ENCODE peak calls at places on chromosomes 4 and X, in four cellular contexts. L is HepG2, N is K562, V is A549. M is an unnamed sample.

GRCh38 chrX:108224727-108225455 is 133.3 kb downstream of the ATG4A start:
- DNase-seq in N (peak), V (peak), L (peak), M (peak)

GRCh38 chr4:89298788-89299152 is 8.8 kb downstream of the GPRIN3 start:
- DNase-seq in V (no peak), L (no peak), N (no peak), M (no peak)

GRCh38 chr4:156378053-156378665 is 424.5 kb upstream of the CTSO start:
- DNase-seq in L (peak), V (no peak), N (no peak), M (peak)

GRCh38 chrX:81121513-81122363 is 80.0 kb downstream of the HMGN5 start:
- DNase-seq in N (peak), V (peak), L (peak), M (peak)

GRCh38 chr4:175447006-175447405 is 365.1 kb downstream of the GPM6A start:
- DNase-seq in V (no peak), L (no peak), N (no peak), M (no peak)

GRCh38 chr4:107862658-107863057 is 37.9 kb downstream of the SGMS2 start:
- DNase-seq in L (peak), N (no peak), V (peak), M (peak)

GRCh38 chr4:166014411-166014810 is 141.4 kb downstream of the TLL1 start:
- DNase-seq in N (no peak), V (no peak), L (peak), M (no peak)

GRCh38 chrX:84189125-84189524 is 1.1 kb upstream of the RPS6KA6 start:
- DNase-seq in L (no peak), V (no peak), N (no peak), M (no peak)

GRCh38 chr4:2793578-2793919 is 664 bp downstream of the SH3BP2 start:
- DNase-seq in V (no peak), N (peak), L (no peak), M (peak)

GRCh38 chrX:38112566-38112965 is 106.2 kb downstream of the SYTL5 start:
- DNase-seq in L (no peak), V (no peak), N (no peak), M (no peak)

GRCh38 chrX:120269379-120270035 is 18.9 kb downstream of the ZBTB33 start:
- DNase-seq in V (no peak), L (no peak), N (no peak), M (no peak)

GRCh38 chrX:56557376-56557929 is 6.0 kb upstream of the UBQLN2 start:
- DNase-seq in L (no peak), V (no peak), N (no peak), M (no peak)

GRCh38 chrX:119240356-119240755 is 4.3 kb downstream of the PGRMC1 start:
- DNase-seq in L (no peak), N (no peak), V (no peak), M (peak)

GRCh38 chr4:67393699-67394281 is 151.5 kb downstream of the CENPC start:
- DNase-seq in N (peak), V (peak), L (peak), M (peak)

GRCh38 chr4:124953059-124953850 is 240.7 kb upstream of the ANKRD50 start:
- DNase-seq in V (no peak), L (no peak), N (no peak), M (peak)

GRCh38 chr4:74531952-74532794 is 87.2 kb downstream of the AREG start:
- DNase-seq in L (peak), V (peak), N (peak), M (peak)

GRCh38 chr4:26912810-26913209 is 52.2 kb downstream of the STIM2 start:
- DNase-seq in V (no peak), L (no peak), N (no peak), M (no peak)

GRCh38 chr4:75841641-75842520 is 60.4 kb downstream of the PPEF2 start:
- DNase-seq in L (peak), V (peak), N (no peak), M (no peak)

GRCh38 chrX:69124108-69124507 is 41.1 kb downstream of the PJA1 start:
- DNase-seq in L (no peak), V (no peak), N (no peak), M (peak)

GRCh38 chr4:53943345-53944085 is 120.9 kb downstream of the CHIC2 start:
- DNase-seq in V (no peak), N (no peak), L (no peak), M (peak)

GRCh38 chr4:6926681-6927478 is 17.3 kb downstream of the TBC1D14 start:
- DNase-seq in L (peak), V (no peak), N (peak), M (peak)

GRCh38 chrX:56785442-56785841 is 56.4 kb downstream of the NBDY start:
- DNase-seq in N (no peak), L (no peak), V (no peak), M (no peak)

GRCh38 chrX:66632473-66632872 is 6.4 kb downstream of the EDA2R start:
- DNase-seq in V (no peak), L (no peak), N (no peak), M (peak)

DNA sequence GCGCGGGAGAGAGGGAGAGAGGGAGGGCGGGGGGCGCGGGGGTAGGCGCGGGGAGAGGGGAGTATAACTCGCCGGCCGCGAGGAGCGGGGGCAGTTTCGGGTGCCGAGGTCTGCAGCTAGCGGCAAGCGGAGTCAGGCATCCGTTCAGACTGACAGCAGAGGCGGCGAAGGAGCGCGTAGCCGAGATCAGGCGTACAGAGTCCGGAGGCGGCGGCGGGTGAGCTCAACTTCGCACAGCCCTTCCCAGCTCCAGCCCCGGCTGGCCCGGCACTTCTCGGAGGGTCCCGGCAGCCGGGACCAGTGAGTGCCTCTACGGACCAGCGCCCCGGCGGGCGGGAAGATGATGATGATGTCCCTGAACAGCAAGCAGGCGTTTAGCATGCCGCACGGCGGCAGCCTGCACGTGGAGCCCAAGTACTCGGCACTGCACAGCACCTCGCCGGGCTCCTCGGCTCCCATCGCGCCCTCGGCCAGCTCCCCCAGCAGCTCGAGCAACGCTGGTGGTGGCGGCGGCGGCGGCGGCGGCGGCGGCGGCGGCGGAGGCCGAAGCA is at the start of gene POU4F2:
- DNase-seq in V (no peak), L (no peak), N (no peak), M (no peak)
- TF ChIP-seq USF2 in V (no peak), L (no peak), N (no peak), M (no peak)

DNA sequence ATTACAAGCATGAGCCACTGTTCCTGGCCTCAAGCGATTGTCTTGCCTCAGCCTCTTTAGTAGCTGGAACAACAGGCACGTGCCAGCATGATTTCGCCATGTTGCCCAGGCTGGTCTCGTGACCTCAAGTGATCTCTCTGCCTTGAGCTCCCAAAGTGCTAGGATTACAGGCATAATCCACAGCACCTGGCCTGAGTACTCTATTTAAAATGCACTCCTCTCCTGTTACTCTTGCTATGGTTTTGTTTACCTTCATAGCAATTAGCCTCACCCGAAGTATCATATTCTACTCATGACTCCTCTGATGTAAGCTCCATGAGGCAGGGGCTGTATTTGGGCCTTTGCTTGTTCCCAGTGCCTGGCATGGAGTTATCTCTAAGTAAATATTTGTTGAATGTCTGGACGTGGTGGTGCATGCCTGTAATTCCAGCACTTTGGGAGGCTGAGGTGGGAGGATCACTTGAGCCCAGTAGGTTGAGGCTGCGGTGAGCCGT is 92.5 kb upstream of the SLC34A2 start:
- DNase-seq in L (no peak), N (no peak), V (no peak), M (no peak)
- TF ChIP-seq USF2 in L (no peak), N (no peak), V (no peak), M (no peak)

DNA sequence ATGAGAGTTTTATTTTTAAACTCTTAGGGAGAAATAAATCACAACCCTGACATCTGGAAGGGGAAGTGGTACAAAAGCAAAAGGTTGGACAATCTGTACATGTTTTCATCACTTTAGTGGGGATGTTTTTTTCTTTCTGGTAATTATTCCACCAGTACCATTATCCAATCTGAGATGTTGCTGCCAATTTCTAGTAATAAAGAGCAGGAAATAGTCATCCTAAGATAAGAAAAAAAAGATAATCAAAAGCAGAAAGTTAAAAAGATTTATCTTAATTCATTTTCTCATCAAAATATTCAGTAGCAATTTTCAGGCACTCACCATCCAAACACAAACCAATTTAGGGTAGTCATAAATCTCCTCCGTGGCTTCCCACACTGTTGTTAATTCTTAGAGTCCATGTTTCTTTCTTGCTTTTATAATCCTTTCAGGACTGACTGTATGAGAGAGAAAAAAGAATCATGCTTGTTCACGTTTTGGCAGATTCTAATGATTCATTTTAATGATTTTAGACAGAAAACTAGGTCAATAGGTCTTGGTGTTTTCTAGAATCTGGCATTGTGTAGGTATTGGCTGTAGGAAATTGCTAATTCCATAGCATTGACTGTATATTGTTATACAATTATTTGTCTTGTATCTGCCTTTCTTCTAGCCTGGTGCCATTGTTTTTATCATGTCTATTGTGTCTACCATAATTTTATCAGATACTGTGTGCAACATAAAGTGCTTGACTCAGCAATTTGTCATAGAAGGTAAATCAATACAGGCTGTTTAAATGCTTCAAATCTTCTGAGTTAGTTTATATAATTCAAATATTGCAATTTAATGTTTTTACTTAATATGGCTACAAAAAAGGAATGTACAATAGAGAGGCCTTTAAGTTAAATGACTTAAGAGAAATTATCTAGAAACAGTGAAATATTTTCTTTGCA is 263.5 kb upstream of the UGT8 start:
- DNase-seq in V (no peak), N (no peak), L (no peak), M (no peak)
- TF ChIP-seq USF2 in V (no peak), N (no peak), L (no peak), M (no peak)

GRCh38 chrX:24672701-24673190 is 21.0 kb upstream of the POLA1 start:
- DNase-seq in N (no peak), V (no peak), L (peak), M (no peak)

GRCh38 chrX:24673424-24673823 is 20.3 kb upstream of the POLA1 start:
- DNase-seq in V (no peak), N (no peak), L (no peak), M (no peak)

GRCh38 chrX:24676403-24677024 is 17.2 kb upstream of the POLA1 start:
- DNase-seq in N (no peak), V (peak), L (no peak), M (no peak)
- TF ChIP-seq USF2 in N (no peak), V (no peak), L (no peak), M (no peak)

GRCh38 chr4:183505556-183506388 is 914 bp downstream of the ING2 start:
- DNase-seq in V (peak), N (peak), L (peak), M (peak)
- TF ChIP-seq USF2 in V (no peak), N (no peak), L (no peak), M (no peak)

DNA sequence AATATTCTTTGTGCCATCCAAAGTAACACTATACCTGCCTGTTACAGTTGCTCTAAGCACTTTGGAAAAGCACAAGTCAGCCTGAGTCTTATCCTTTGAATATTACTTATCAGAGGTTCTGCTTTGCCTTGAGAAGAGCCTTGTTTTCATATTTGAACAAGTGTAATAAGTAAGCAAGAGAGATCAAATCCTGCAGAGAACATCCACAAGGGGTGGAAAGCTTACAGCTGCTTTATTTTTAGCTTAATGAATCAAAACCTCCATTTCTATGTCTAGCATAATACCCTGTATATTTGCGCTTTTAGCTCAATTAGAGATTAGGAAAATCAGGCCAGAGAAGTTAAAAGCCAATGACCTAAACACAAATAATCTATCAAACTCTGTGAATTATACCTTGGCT is 139.8 kb downstream of the CDS1 start:
- DNase-seq in V (no peak), L (no peak), N (no peak), M (no peak)
- TF ChIP-seq USF2 in V (no peak), L (no peak), N (no peak), M (no peak)

M was measured in IMR-90.